ENCODE peak calls at places on chromosomes 11 and 22, in seven cellular contexts. T is AML-193; P is activated CD4-positive, alpha-beta T cell treated with anti-CD3 and anti-CD28 coated beads for 24 hours; D is stomach; N is stimulated activated CD4-positive, alpha-beta T cell treated with anti-CD3 and anti-CD28 coated beads, Interleukin-2, amount 100 ng/mL, for 48 hours; H is T-helper 22 cell; B is K562. F is an unnamed sample.

GRCh38 chr11:86565787-86566186 is 106.6 kb downstream of the ME3 start:
- DNase-seq in T (no peak), P (no peak), D (no peak), N (no peak), H (no peak), B (no peak), F (no peak)

GRCh38 chr11:114397349-114397982 is 2.8 kb downstream of the C11orf71 start:
- DNase-seq in T (no peak), P (no peak), D (no peak), N (no peak), H (no peak), B (no peak), F (no peak)

GRCh38 chr22:50326225-50326958 is 420 bp downstream of the DENND6B start:
- DNase-seq in T (no peak), P (no peak), D (no peak), N (no peak), H (no peak), B (no peak), F (no peak)

GRCh38 chr11:68296344-68297051 is 15.9 kb upstream of the LRP5 start:
- DNase-seq in T (no peak), P (no peak), D (peak), N (no peak), H (no peak), B (no peak), F (no peak)

GRCh38 chr11:64266339-64266738 is 15.0 kb downstream of the PLCB3 start:
- DNase-seq in T (no peak), P (no peak), D (no peak), N (no peak), H (no peak), B (no peak), F (no peak)

GRCh38 chr11:121933694-121934093 is 182.3 kb downstream of the BLID start:
- DNase-seq in T (no peak), P (no peak), D (no peak), N (no peak), H (no peak), B (no peak), F (no peak)

GRCh38 chr11:3225159-3225758 is 6.6 kb upstream of the MRGPRG start:
- DNase-seq in T (no peak), P (no peak), D (no peak), N (no peak), H (no peak), B (no peak), F (no peak)

GRCh38 chr11:61694971-61695706 is 14.9 kb downstream of the DAGLA start:
- DNase-seq in T (no peak), P (no peak), D (peak), N (no peak), H (no peak), B (no peak), F (no peak)

GRCh38 chr22:32852346-32853251 is 51.1 kb downstream of the TIMP3 start:
- DNase-seq in T (no peak), P (no peak), D (no peak), N (no peak), H (no peak), B (peak), F (no peak)

GRCh38 chr22:24002849-24003248 is 2.4 kb downstream of the GSTT4 start:
- DNase-seq in T (no peak), P (no peak), D (no peak), N (no peak), H (no peak), B (no peak), F (no peak)